ENCODE peak calls at places on chromosomes 13 and 19, in six cellular contexts. P is GDM1; K is hippocampal formation; E is suprapubic skin; Y is stimulated activated CD4-positive, alpha-beta T cell treated with anti-CD3 and anti-CD28 coated beads, Interleukin-2, amount 100 ng/mL, for 4 hours; C is RWPE1. S is an unnamed sample.

GRCh38 chr19:44738603-44739585 is 9.6 kb upstream of the BCL3 start:
- DNase-seq in Y (no peak), E (no peak), P (no peak), K (no peak), C (no peak), S (no peak)

GRCh38 chr13:76470991-76471390 is 415.2 kb downstream of the KCTD12 start:
- DNase-seq in K (no peak), E (no peak), C (no peak), Y (no peak), P (no peak), S (no peak)

GRCh38 chr13:97136418-97136817 is 85.7 kb upstream of the MBNL2 start:
- DNase-seq in K (peak; percentile 12), E (no peak), Y (no peak), C (no peak), P (no peak), S (no peak)

GRCh38 chr13:87376081-87376480 is 295.1 kb upstream of the SLITRK5 start:
- DNase-seq in E (no peak), P (no peak), C (no peak), Y (no peak), K (no peak), S (no peak)

GRCh38 chr13:61358599-61358998 is 57.0 kb downstream of the PCDH20 start:
- DNase-seq in E (no peak), K (no peak), C (no peak), P (no peak), Y (no peak), S (no peak)

GRCh38 chr13:40221460-40222201 is 444.8 kb downstream of the FOXO1 start:
- DNase-seq in E (no peak), C (no peak), P (no peak), K (no peak), Y (peak; percentile 16), S (no peak)

GRCh38 chr13:98480915-98481510 is 95.9 kb downstream of the STK24 start:
- DNase-seq in K (no peak), Y (no peak), E (peak; percentile 57), C (no peak), P (no peak), S (no peak)

GRCh38 chr13:61612192-61612591 is 196.5 kb upstream of the PCDH20 start:
- DNase-seq in Y (no peak), C (no peak), P (no peak), E (no peak), K (no peak), S (no peak)

GRCh38 chr19:39449116-39449797 is 3.9 kb downstream of the SUPT5H start:
- DNase-seq in C (no peak), Y (no peak), K (no peak), E (no peak), P (no peak), S (no peak)

GRCh38 chr13:98910501-98910951 is 67.3 kb downstream of the DOCK9 start:
- DNase-seq in Y (no peak), E (no peak), K (no peak), C (peak; percentile 71), P (peak; percentile 37), S (no peak)

GRCh38 chr13:102768914-102769313 is 4.7 kb downstream of the TEX30 start:
- DNase-seq in P (no peak), Y (no peak), E (no peak), K (no peak), C (no peak), S (no peak)

GRCh38 chr19:12936582-12936981 is 1.8 kb upstream of the CALR start:
- DNase-seq in C (no peak), K (no peak), P (no peak), E (no peak), Y (no peak), S (no peak)

GRCh38 chr19:48090281-48090802 is 20.3 kb downstream of the PLA2G4C start:
- DNase-seq in Y (no peak), K (no peak), C (no peak), E (no peak), P (no peak), S (no peak)

GRCh38 chr19:17307876-17308377 is 1.4 kb upstream of the DDA1 start:
- DNase-seq in P (no peak), Y (no peak), C (no peak), K (no peak), E (no peak), S (no peak)

GRCh38 chr13:42991892-42992584 is at the start of gene EPSTI1:
- DNase-seq in P (peak; percentile 72), C (peak; percentile 53), K (peak; percentile 23), E (peak; percentile 71), Y (peak; percentile 80), S (no peak)

GRCh38 chr19:38105574-38105973 is 118.4 kb downstream of the DPF1 start:
- DNase-seq in K (no peak), P (no peak), E (no peak), C (no peak), Y (no peak), S (no peak)

GRCh38 chr19:45468803-45469131 is 971 bp downstream of the FOSB start:
- DNase-seq in Y (no peak), E (no peak), P (no peak), K (no peak), C (no peak), S (no peak)

GRCh38 chr19:50300814-50301606 is 28.2 kb downstream of the KCNC3 start:
- DNase-seq in C (peak; percentile 79), K (no peak), P (no peak), E (no peak), Y (no peak), S (peak; percentile 35)

GRCh38 chr19:43467730-43468129 is 2.3 kb upstream of the LYPD3 start:
- DNase-seq in K (no peak), Y (no peak), E (no peak), P (no peak), C (peak; percentile 36), S (no peak)

GRCh38 chr19:41409288-41409687 is 11.7 kb downstream of the BCKDHA start:
- DNase-seq in C (peak; percentile 43), Y (no peak), K (no peak), E (no peak), P (no peak), S (no peak)

GRCh38 chr13:20717581-20718542 is 14.4 kb downstream of the IL17D start:
- DNase-seq in C (no peak), Y (no peak), K (no peak), P (no peak), E (no peak), S (no peak)

GRCh38 chr19:17933414-17934129 is 757 bp downstream of the CCDC124 start:
- DNase-seq in C (peak; percentile 67), E (no peak), Y (no peak), P (no peak), K (no peak), S (no peak)

GRCh38 chr19:53912653-53913052 is 3.6 kb downstream of the CACNG7 start:
- DNase-seq in Y (no peak), K (no peak), E (no peak), C (no peak), P (no peak), S (no peak)

GRCh38 chr19:35337984-35338296 is 9.0 kb downstream of the CD22 start:
- DNase-seq in P (no peak), Y (no peak), K (no peak), E (no peak), C (no peak), S (no peak)

GRCh38 chr13:44876782-44877324 is 112.4 kb downstream of the NUFIP1 start:
- DNase-seq in E (no peak), K (no peak), P (no peak), C (no peak), Y (no peak), S (no peak)

GRCh38 chr13:78241278-78241919 is 322.8 kb upstream of the EDNRB start:
- DNase-seq in P (peak; percentile 27), E (no peak), C (peak; percentile 22), K (no peak), Y (no peak), S (no peak)

GRCh38 chr19:5762608-5763217 is 21.8 kb downstream of the PRR22 start:
- DNase-seq in C (no peak), E (no peak), P (no peak), K (no peak), Y (no peak), S (no peak)

GRCh38 chr19:13585512-13585911 is 79.2 kb upstream of the CACNA1A start:
- DNase-seq in K (no peak), E (no peak), P (no peak), Y (no peak), C (no peak), S (no peak)

GRCh38 chr13:41332829-41333228 is 21.8 kb downstream of the NAA16 start:
- DNase-seq in E (no peak), K (no peak), P (no peak), Y (no peak), C (no peak), S (no peak)

GRCh38 chr19:5281588-5281987 is 59.0 kb downstream of the PTPRS start:
- DNase-seq in C (no peak), E (peak; percentile 77), Y (no peak), K (no peak), P (no peak), S (no peak)

GRCh38 chr13:107117327-107118012 is 549.5 kb upstream of the ARGLU1 start:
- DNase-seq in C (no peak), K (no peak), P (no peak), Y (no peak), E (no peak), S (no peak)

GRCh38 chr19:30374791-30375650 is 2.8 kb downstream of the ZNF536 start:
- DNase-seq in E (no peak), P (no peak), K (peak; percentile 51), C (no peak), Y (no peak), S (no peak)

GRCh38 chr13:66461021-66461420 is 769.1 kb downstream of the PCDH9 start:
- DNase-seq in P (no peak), K (no peak), Y (no peak), E (no peak), C (no peak), S (no peak)

GRCh38 chr19:33208904-33209843 is 15.0 kb downstream of the LRP3 start:
- DNase-seq in Y (no peak), K (no peak), C (no peak), P (no peak), E (no peak), S (no peak)

GRCh38 chr13:112748947-112749346 is 59.1 kb downstream of the ATP11A start:
- DNase-seq in E (no peak), P (no peak), Y (no peak), K (peak; percentile 57), C (no peak), S (no peak)

GRCh38 chr19:41325947-41326706 is 16.2 kb downstream of the CCDC97 start:
- DNase-seq in P (no peak), C (no peak), K (peak; percentile 50), Y (no peak), E (no peak), S (no peak)

GRCh38 chr19:45681391-45682015 is 10.2 kb downstream of the SNRPD2 start:
- DNase-seq in P (peak; percentile 65), C (peak; percentile 82), K (peak; percentile 86), E (peak; percentile 87), Y (peak; percentile 75), S (peak; percentile 34)

GRCh38 chr13:44207476-44207875 is 166.1 kb upstream of the SERP2 start:
- DNase-seq in E (no peak), K (no peak), C (no peak), P (no peak), Y (no peak), S (no peak)

GRCh38 chr19:14015454-14016035 is 9.4 kb upstream of the RFX1 start:
- DNase-seq in E (no peak), Y (no peak), P (no peak), K (no peak), C (no peak), S (no peak)